ENCODE peak calls at places on chromosomes 5 and 9, in eight cellular contexts. E is aorta, J is NCI-H510A treated with DMSO at 0.1 percent for 48 hours, T is hepatocyte, M is astrocyte, H is COLO829, P is brain microvascular endothelial cell, N is activated gamma-delta T cell. Y is an unnamed sample.

GRCh38 chr5:142857405-142857804 is 87.2 kb downstream of the ARHGAP26 start:
- DNase-seq in T (no peak), J (no peak), N (no peak), P (no peak), H (no peak), E (no peak), M (no peak), Y (no peak)

GRCh38 chr9:135515541-135515951 is 5.7 kb upstream of the LCN1 start:
- DNase-seq in T (no peak), N (no peak), M (no peak), E (peak), P (no peak), J (no peak), H (no peak), Y (no peak)

GRCh38 chr5:180868960-180869359 is 7.9 kb upstream of the ZFP62 start:
- DNase-seq in N (no peak), T (peak), E (peak), M (peak), J (peak), H (peak), P (peak), Y (peak)

GRCh38 chr5:138543730-138544104 is 681 bp upstream of the ETF1 start:
- DNase-seq in H (no peak), M (peak), N (no peak), P (no peak), J (no peak), E (no peak), T (no peak), Y (no peak)

GRCh38 chr9:98807070-98807810 is at the start of gene GALNT12:
- DNase-seq in T (peak), P (no peak), E (no peak), N (peak), H (no peak), M (no peak), J (peak), Y (no peak)

GRCh38 chr5:35478856-35479682 is 138.6 kb upstream of the SPEF2 start:
- DNase-seq in H (peak), M (peak), T (no peak), J (no peak), E (no peak), N (no peak), P (no peak), Y (no peak)

GRCh38 chr5:177132504-177133118 is 962 bp upstream of the NSD1 start:
- DNase-seq in P (no peak), J (no peak), H (no peak), T (peak), N (peak), E (no peak), M (no peak), Y (no peak)

GRCh38 chr9:70484232-70485130 is 70.0 kb upstream of the KLF9 start:
- DNase-seq in M (peak), J (peak), T (peak), H (peak), P (peak), N (no peak), E (no peak), Y (no peak)

GRCh38 chr5:157816682-157817268 is 42.2 kb downstream of the CLINT1 start:
- DNase-seq in H (peak), P (no peak), T (no peak), E (no peak), J (peak), N (no peak), M (no peak), Y (no peak)

GRCh38 chr9:80804873-80805272 is 884.5 kb downstream of the TLE1 start:
- DNase-seq in T (no peak), M (no peak), H (no peak), P (no peak), J (no peak), E (no peak), N (no peak), Y (no peak)

GRCh38 chr5:10756539-10756938 is 4.5 kb downstream of the DAP start:
- DNase-seq in J (no peak), T (no peak), E (no peak), P (no peak), H (no peak), N (no peak), M (peak), Y (no peak)

GRCh38 chr5:127358782-127359181 is 68.2 kb downstream of the MEGF10 start:
- DNase-seq in T (no peak), N (no peak), M (no peak), J (no peak), P (peak), H (peak), E (no peak), Y (no peak)

GRCh38 chr5:72268753-72269410 is 51.2 kb downstream of the MRPS27 start:
- DNase-seq in J (peak), N (no peak), M (no peak), T (peak), E (no peak), H (no peak), P (peak), Y (no peak)

GRCh38 chr9:136679431-136679941 is 7.8 kb downstream of the AGPAT2 start:
- DNase-seq in T (no peak), H (no peak), J (peak), E (no peak), M (no peak), P (no peak), N (no peak), Y (no peak)

Y was measured in NCI-H2081 treated with DMSO at 0.1 percent for 48 hours.